ENCODE peak calls at places on chromosomes 11 and 22, in five cellular contexts. M, Z, B, L and K are unnamed samples.

GRCh38 chr11:60786811-60787567 is 1.9 kb downstream of the MS4A10 start:
- DNase-seq in B (no peak), L (peak; percentile 87), M (no peak), Z (peak; percentile 48), K (peak; percentile 20)

GRCh38 chr11:61700221-61700620 is 20.0 kb downstream of the DAGLA start:
- DNase-seq in B (no peak), L (no peak), M (no peak), Z (peak; percentile 53), K (no peak)

GRCh38 chr11:117613521-117613920 is 183.5 kb downstream of the DSCAML1 start:
- DNase-seq in Z (no peak), B (peak; percentile 56), L (no peak), M (no peak), K (no peak)

GRCh38 chr11:71947498-71947897 is 18.7 kb downstream of the RNF121 start:
- DNase-seq in M (no peak), L (no peak), Z (no peak), B (no peak), K (no peak)

GRCh38 chr11:73359930-73360742 is 16.1 kb upstream of the RELT start:
- DNase-seq in B (peak; percentile 78), Z (peak; percentile 39), M (no peak), L (peak; percentile 51), K (no peak)

GRCh38 chr11:33182246-33182878 is 21.1 kb upstream of the CSTF3 start:
- DNase-seq in M (no peak), L (no peak), B (no peak), Z (no peak), K (no peak)

GRCh38 chr11:46393231-46393616 is 1.6 kb upstream of the CHRM4 start:
- DNase-seq in M (no peak), B (no peak), Z (no peak), L (no peak), K (no peak)

GRCh38 chr11:11027271-11027670 is 169.4 kb upstream of the ZBED5 start:
- DNase-seq in L (peak; percentile 58), M (no peak), B (no peak), Z (no peak), K (no peak)

GRCh38 chr22:38957046-38957770 is at the start of gene APOBEC3A:
- DNase-seq in M (no peak), L (no peak), B (no peak), Z (no peak), K (no peak)

GRCh38 chr11:8021920-8022319 is 34.8 kb downstream of the EIF3F start:
- DNase-seq in Z (no peak), L (no peak), B (no peak), M (no peak), K (no peak)

GRCh38 chr11:34587282-34587677 is 33.6 kb upstream of the EHF start:
- DNase-seq in M (no peak), Z (no peak), B (no peak), L (no peak), K (no peak)

GRCh38 chr11:48107188-48107704 is 109.4 kb upstream of the OR4B1 start:
- DNase-seq in M (no peak), L (peak; percentile 46), Z (no peak), B (no peak), K (no peak)

GRCh38 chr11:27864046-27865025 is 164.1 kb upstream of the BDNF start:
- DNase-seq in L (no peak), B (no peak), M (no peak), Z (no peak), K (no peak)

GRCh38 chr11:11937957-11938356 is 70.5 kb downstream of the DKK3 start:
- DNase-seq in B (no peak), L (no peak), Z (no peak), M (no peak), K (no peak)

GRCh38 chr22:48898524-48899377 is 928.9 kb downstream of the BRD1 start:
- DNase-seq in B (no peak), L (no peak), Z (no peak), M (no peak), K (no peak)

GRCh38 chr11:106642331-106642730 is 375.9 kb downstream of the GUCY1A2 start:
- DNase-seq in B (no peak), M (no peak), Z (no peak), L (peak; percentile 0), K (no peak)

GRCh38 chr11:83336993-83337392 is 50.8 kb upstream of the CCDC90B start:
- DNase-seq in B (no peak), L (no peak), Z (no peak), M (no peak), K (no peak)

GRCh38 chr11:85977751-85978160 is 91.1 kb downstream of the PICALM start:
- DNase-seq in M (no peak), L (no peak), Z (no peak), B (no peak), K (no peak)

GRCh38 chr11:60982184-60982583 is 10.7 kb downstream of the CD6 start:
- DNase-seq in B (no peak), Z (no peak), L (no peak), M (no peak), K (no peak)

GRCh38 chr11:112962854-112963367 is 1.7 kb downstream of the NCAM1 start:
- DNase-seq in L (peak; percentile 6), B (peak; percentile 71), Z (no peak), M (no peak), K (no peak)

GRCh38 chr22:35051791-35052190 is 14.2 kb upstream of the ISX start:
- DNase-seq in B (no peak), L (no peak), Z (no peak), M (no peak), K (no peak)

GRCh38 chr11:121446752-121447156 is 5.4 kb upstream of the SORL1 start:
- DNase-seq in Z (no peak), B (peak; percentile 53), L (no peak), M (no peak), K (no peak)

GRCh38 chr22:30978304-30978962 is 9.4 kb downstream of the TUG1 start:
- DNase-seq in M (no peak), Z (no peak), L (no peak), B (no peak), K (no peak)

GRCh38 chr11:125956371-125956770 is 10.5 kb downstream of the VSIG10L2 start:
- DNase-seq in M (no peak), L (no peak), Z (no peak), B (no peak), K (no peak)

GRCh38 chr11:6925636-6926207 is 504 bp upstream of the ZNF215 start:
- DNase-seq in B (peak; percentile 49), Z (no peak), M (no peak), L (peak; percentile 10), K (no peak)